ENCODE peak calls at places on chromosomes 6 and 20, in seven cellular contexts. One of them, this sample, is unnamed.

GRCh38 chr20:44582321-44583025 is at the start of gene PKIG:
- DNase-seq in GM23248: peak; percentile 88
- DNase-seq in neural progenitor cell: peak; percentile 54
- DNase-seq in MM.1S: no peak
- DNase-seq in PC-9: no peak
- DNase-seq in GM23338: no peak
- DNase-seq in PC-3: no peak
- DNase-seq in this sample: no peak

GRCh38 chr20:35568645-35569044 is 26.8 kb downstream of the ERGIC3 start:
- DNase-seq in GM23248: peak; percentile 16
- DNase-seq in neural progenitor cell: peak; percentile 21
- DNase-seq in MM.1S: peak; percentile 42
- DNase-seq in PC-9: peak; percentile 55
- DNase-seq in GM23338: peak; percentile 84
- DNase-seq in PC-3: peak; percentile 70
- DNase-seq in this sample: peak; percentile 41

GRCh38 chr6:33008944-33009861 is at the start of gene HLA-DOA:
- DNase-seq in GM23248: peak; percentile 23
- DNase-seq in neural progenitor cell: peak; percentile 90
- DNase-seq in MM.1S: no peak
- DNase-seq in PC-9: no peak
- DNase-seq in GM23338: peak; percentile 97
- DNase-seq in PC-3: no peak
- DNase-seq in this sample: peak; percentile 47

GRCh38 chr6:2507016-2507415 is 243.7 kb downstream of the MYLK4 start:
- DNase-seq in GM23248: no peak
- DNase-seq in neural progenitor cell: no peak
- DNase-seq in MM.1S: no peak
- DNase-seq in PC-9: no peak
- DNase-seq in GM23338: no peak
- DNase-seq in PC-3: no peak
- DNase-seq in this sample: no peak

GRCh38 chr6:125918681-125919566 is 37.6 kb upstream of the HINT3 start:
- DNase-seq in GM23248: peak; percentile 82
- DNase-seq in neural progenitor cell: no peak
- DNase-seq in MM.1S: peak; percentile 82
- DNase-seq in PC-9: peak; percentile 99
- DNase-seq in GM23338: peak; percentile 40
- DNase-seq in PC-3: peak; percentile 79
- DNase-seq in this sample: no peak

GRCh38 chr6:135995160-135995898 is 143.8 kb downstream of the PDE7B start:
- DNase-seq in GM23248: peak; percentile 86
- DNase-seq in neural progenitor cell: no peak
- DNase-seq in MM.1S: no peak
- DNase-seq in PC-9: no peak
- DNase-seq in GM23338: no peak
- DNase-seq in PC-3: peak; percentile 62
- DNase-seq in this sample: no peak

GRCh38 chr20:62716941-62717310 is 8.3 kb downstream of the NTSR1 start:
- DNase-seq in GM23248: no peak
- DNase-seq in neural progenitor cell: no peak
- DNase-seq in MM.1S: no peak
- DNase-seq in PC-9: no peak
- DNase-seq in GM23338: no peak
- DNase-seq in PC-3: no peak
- DNase-seq in this sample: no peak

GRCh38 chr6:115712562-115712961 is 348.1 kb downstream of the FRK start:
- DNase-seq in GM23248: no peak
- DNase-seq in neural progenitor cell: no peak
- DNase-seq in MM.1S: no peak
- DNase-seq in PC-9: no peak
- DNase-seq in GM23338: no peak
- DNase-seq in PC-3: no peak
- DNase-seq in this sample: no peak

GRCh38 chr6:156816505-156816904 is 39.3 kb downstream of the ARID1B start:
- DNase-seq in GM23248: no peak
- DNase-seq in neural progenitor cell: no peak
- DNase-seq in MM.1S: no peak
- DNase-seq in PC-9: no peak
- DNase-seq in GM23338: no peak
- DNase-seq in PC-3: no peak
- DNase-seq in this sample: no peak

GRCh38 chr6:130513770-130514169 is 148.0 kb downstream of the TMEM200A start:
- DNase-seq in GM23248: peak; percentile 44
- DNase-seq in neural progenitor cell: no peak
- DNase-seq in MM.1S: peak; percentile 92
- DNase-seq in PC-9: no peak
- DNase-seq in GM23338: no peak
- DNase-seq in PC-3: peak; percentile 73
- DNase-seq in this sample: no peak

GRCh38 chr6:34836451-34836850 is 44.6 kb downstream of the BLTP3A start:
- DNase-seq in GM23248: no peak
- DNase-seq in neural progenitor cell: no peak
- DNase-seq in MM.1S: no peak
- DNase-seq in PC-9: no peak
- DNase-seq in GM23338: no peak
- DNase-seq in PC-3: no peak
- DNase-seq in this sample: no peak

GRCh38 chr20:61113731-61114130 is 138.3 kb upstream of the CDH4 start:
- DNase-seq in GM23248: no peak
- DNase-seq in neural progenitor cell: no peak
- DNase-seq in MM.1S: no peak
- DNase-seq in PC-9: no peak
- DNase-seq in GM23338: no peak
- DNase-seq in PC-3: no peak
- DNase-seq in this sample: no peak

GRCh38 chr20:16368645-16369292 is 204.5 kb downstream of the KIF16B start:
- DNase-seq in GM23248: peak; percentile 6
- DNase-seq in neural progenitor cell: no peak
- DNase-seq in MM.1S: no peak
- DNase-seq in PC-9: no peak
- DNase-seq in GM23338: peak; percentile 23
- DNase-seq in PC-3: peak; percentile 70
- DNase-seq in this sample: no peak

GRCh38 chr6:135002229-135002844 is 52.3 kb downstream of the HBS1L start:
- DNase-seq in GM23248: peak; percentile 61
- DNase-seq in neural progenitor cell: peak; percentile 21
- DNase-seq in MM.1S: peak; percentile 56
- DNase-seq in PC-9: no peak
- DNase-seq in GM23338: peak; percentile 40
- DNase-seq in PC-3: peak; percentile 49
- DNase-seq in this sample: peak; percentile 22

GRCh38 chr6:44499609-44500008 is 112.1 kb downstream of the CDC5L start:
- DNase-seq in GM23248: no peak
- DNase-seq in neural progenitor cell: no peak
- DNase-seq in MM.1S: no peak
- DNase-seq in PC-9: no peak
- DNase-seq in GM23338: no peak
- DNase-seq in PC-3: no peak
- DNase-seq in this sample: no peak

GRCh38 chr20:12064540-12064939 is 146.8 kb downstream of the BTBD3 start:
- DNase-seq in GM23248: no peak
- DNase-seq in neural progenitor cell: no peak
- DNase-seq in MM.1S: no peak
- DNase-seq in PC-9: no peak
- DNase-seq in GM23338: no peak
- DNase-seq in PC-3: no peak
- DNase-seq in this sample: no peak

GRCh38 chr6:78561015-78561414 is 306.3 kb upstream of the IRAK1BP1 start:
- DNase-seq in GM23248: no peak
- DNase-seq in neural progenitor cell: no peak
- DNase-seq in MM.1S: no peak
- DNase-seq in PC-9: no peak
- DNase-seq in GM23338: no peak
- DNase-seq in PC-3: no peak
- DNase-seq in this sample: no peak

GRCh38 chr20:15756401-15756800 is 816.8 kb downstream of the KIF16B start:
- DNase-seq in GM23248: no peak
- DNase-seq in neural progenitor cell: no peak
- DNase-seq in MM.1S: no peak
- DNase-seq in PC-9: no peak
- DNase-seq in GM23338: no peak
- DNase-seq in PC-3: no peak
- DNase-seq in this sample: no peak

GRCh38 chr6:161487694-161488093 is 213.8 kb upstream of the AGPAT4 start:
- DNase-seq in GM23248: no peak
- DNase-seq in neural progenitor cell: no peak
- DNase-seq in MM.1S: no peak
- DNase-seq in PC-9: no peak
- DNase-seq in GM23338: no peak
- DNase-seq in PC-3: peak; percentile 73
- DNase-seq in this sample: no peak

GRCh38 chr6:142013286-142013685 is 119.4 kb upstream of the GJE1 start:
- DNase-seq in GM23248: peak; percentile 95
- DNase-seq in neural progenitor cell: no peak
- DNase-seq in MM.1S: no peak
- DNase-seq in PC-9: peak; percentile 87
- DNase-seq in GM23338: no peak
- DNase-seq in PC-3: peak; percentile 91
- DNase-seq in this sample: no peak

GRCh38 chr6:25009351-25009750 is 73.6 kb upstream of the RIPOR2 start:
- DNase-seq in GM23248: no peak
- DNase-seq in neural progenitor cell: no peak
- DNase-seq in MM.1S: no peak
- DNase-seq in PC-9: no peak
- DNase-seq in GM23338: no peak
- DNase-seq in PC-3: no peak
- DNase-seq in this sample: no peak
- H4K20me1 ChIP-seq in GM23248: no peaks in the 10 kb centered on the region
- H4K20me1 ChIP-seq in neural progenitor cell: no peaks in the 10 kb centered on the region
- H4K20me1 ChIP-seq in MM.1S: no peaks in the 10 kb centered on the region
- H4K20me1 ChIP-seq in PC-9: no peaks in the 10 kb centered on the region
- H4K20me1 ChIP-seq in GM23338: no peaks in the 10 kb centered on the region
- H4K20me1 ChIP-seq in PC-3: no peaks in the 10 kb centered on the region
- H4K20me1 ChIP-seq in this sample: no peaks in the 10 kb centered on the region

GRCh38 chr6:30611150-30611855 is 5.7 kb downstream of the PPP1R10 start:
- DNase-seq in GM23248: no peak
- DNase-seq in neural progenitor cell: no peak
- DNase-seq in MM.1S: no peak
- DNase-seq in PC-9: no peak
- DNase-seq in GM23338: no peak
- DNase-seq in PC-3: no peak
- DNase-seq in this sample: no peak
- H3F3A ChIP-seq in GM23248: peaks cover 94% of the 10 kb centered on the region
- H3F3A ChIP-seq in neural progenitor cell: peaks cover 52% of the 10 kb centered on the region
- H3F3A ChIP-seq in MM.1S: peaks cover 35% of the 10 kb centered on the region
- H3F3A ChIP-seq in PC-9: peaks cover 68% of the 10 kb centered on the region
- H3F3A ChIP-seq in GM23338: peaks cover 6% of the 10 kb centered on the region
- H3F3A ChIP-seq in PC-3: peaks cover 24% of the 10 kb centered on the region
- H3F3A ChIP-seq in this sample: peaks cover 52% of the 10 kb centered on the region

GRCh38 chr6:122995930-122996796 is at the start of gene CLVS2:
- DNase-seq in GM23248: peak; percentile 49
- DNase-seq in neural progenitor cell: peak; percentile 87
- DNase-seq in MM.1S: no peak
- DNase-seq in PC-9: no peak
- DNase-seq in GM23338: peak; percentile 89
- DNase-seq in PC-3: no peak
- DNase-seq in this sample: peak; percentile 81

GRCh38 chr6:122998403-122998965 is 2.4 kb downstream of the CLVS2 start:
- DNase-seq in GM23248: no peak
- DNase-seq in neural progenitor cell: no peak
- DNase-seq in MM.1S: no peak
- DNase-seq in PC-9: no peak
- DNase-seq in GM23338: no peak
- DNase-seq in PC-3: no peak
- DNase-seq in this sample: no peak

GRCh38 chr6:122996797-122997520 is 924 bp downstream of the CLVS2 start:
- DNase-seq in GM23248: no peak
- DNase-seq in neural progenitor cell: peak; percentile 9
- DNase-seq in MM.1S: no peak
- DNase-seq in PC-9: no peak
- DNase-seq in GM23338: no peak
- DNase-seq in PC-3: no peak
- DNase-seq in this sample: peak; percentile 60

GRCh38 chr6:123000244-123000770 is 4.3 kb downstream of the CLVS2 start:
- DNase-seq in GM23248: no peak
- DNase-seq in neural progenitor cell: no peak
- DNase-seq in MM.1S: no peak
- DNase-seq in PC-9: no peak
- DNase-seq in GM23338: no peak
- DNase-seq in PC-3: no peak
- DNase-seq in this sample: no peak

DNA sequence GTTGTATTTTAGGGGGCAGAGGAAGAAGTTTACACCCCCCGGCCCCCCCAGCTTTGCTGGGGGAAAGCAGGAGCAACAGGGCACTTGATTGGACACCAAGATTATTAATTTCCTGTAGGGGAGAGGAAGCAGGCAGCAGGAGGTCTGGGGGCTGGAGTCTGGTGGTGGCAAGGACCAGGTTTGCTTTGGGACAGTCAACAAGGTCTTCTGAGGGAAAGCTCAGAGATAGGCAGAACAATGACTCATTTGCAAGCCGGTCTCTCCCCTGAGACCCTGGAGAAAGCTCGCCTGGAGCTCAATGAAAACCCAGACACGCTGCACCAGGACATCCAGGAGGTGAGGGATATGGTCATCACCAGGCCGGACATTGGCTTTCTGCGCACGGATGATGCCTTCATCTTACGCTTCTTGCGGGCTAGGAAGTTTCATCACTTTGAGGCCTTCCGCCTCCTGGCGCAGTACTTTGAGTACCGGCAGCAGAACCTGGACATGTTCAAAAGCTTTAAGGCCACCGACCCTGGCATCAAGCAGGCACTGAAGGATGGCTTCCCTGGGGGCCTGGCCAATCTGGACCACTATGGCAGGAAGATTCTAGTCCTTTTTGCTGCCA is 1.6 kb downstream of the CLVS2 start:
- DNase-seq in GM23248: no peak
- DNase-seq in neural progenitor cell: no peak
- DNase-seq in MM.1S: no peak
- DNase-seq in PC-9: no peak
- DNase-seq in GM23338: no peak
- DNase-seq in PC-3: no peak
- DNase-seq in this sample: peak; percentile 16
- H4K20me1 ChIP-seq in GM23248: no peaks in the 10 kb centered on the region
- H4K20me1 ChIP-seq in neural progenitor cell: no peaks in the 10 kb centered on the region
- H4K20me1 ChIP-seq in MM.1S: no peaks in the 10 kb centered on the region
- H4K20me1 ChIP-seq in PC-9: no peaks in the 10 kb centered on the region
- H4K20me1 ChIP-seq in GM23338: no peaks in the 10 kb centered on the region
- H4K20me1 ChIP-seq in PC-3: no peaks in the 10 kb centered on the region
- H4K20me1 ChIP-seq in this sample: no peaks in the 10 kb centered on the region

GRCh38 chr6:169145476-169145875 is 108.2 kb downstream of the THBS2 start:
- DNase-seq in GM23248: no peak
- DNase-seq in neural progenitor cell: no peak
- DNase-seq in MM.1S: no peak
- DNase-seq in PC-9: no peak
- DNase-seq in GM23338: no peak
- DNase-seq in PC-3: no peak
- DNase-seq in this sample: no peak

GRCh38 chr6:169141706-169142705 is 111.6 kb downstream of the THBS2 start:
- DNase-seq in GM23248: peak; percentile 33
- DNase-seq in neural progenitor cell: no peak
- DNase-seq in MM.1S: no peak
- DNase-seq in PC-9: no peak
- DNase-seq in GM23338: no peak
- DNase-seq in PC-3: no peak
- DNase-seq in this sample: no peak

GRCh38 chr6:169139179-169139971 is 114.3 kb downstream of the THBS2 start:
- DNase-seq in GM23248: no peak
- DNase-seq in neural progenitor cell: no peak
- DNase-seq in MM.1S: no peak
- DNase-seq in PC-9: no peak
- DNase-seq in GM23338: no peak
- DNase-seq in PC-3: no peak
- DNase-seq in this sample: no peak

GRCh38 chr6:169144356-169144755 is 109.3 kb downstream of the THBS2 start:
- DNase-seq in GM23248: no peak
- DNase-seq in neural progenitor cell: no peak
- DNase-seq in MM.1S: no peak
- DNase-seq in PC-9: no peak
- DNase-seq in GM23338: no peak
- DNase-seq in PC-3: no peak
- DNase-seq in this sample: no peak

GRCh38 chr6:169140986-169141495 is 112.6 kb downstream of the THBS2 start:
- DNase-seq in GM23248: no peak
- DNase-seq in neural progenitor cell: no peak
- DNase-seq in MM.1S: no peak
- DNase-seq in PC-9: no peak
- DNase-seq in GM23338: no peak
- DNase-seq in PC-3: no peak
- DNase-seq in this sample: no peak
- H3F3A ChIP-seq in GM23248: no peaks in the 10 kb centered on the region
- H3F3A ChIP-seq in neural progenitor cell: no peaks in the 10 kb centered on the region
- H3F3A ChIP-seq in MM.1S: no peaks in the 10 kb centered on the region
- H3F3A ChIP-seq in PC-9: no peaks in the 10 kb centered on the region
- H3F3A ChIP-seq in GM23338: no peaks in the 10 kb centered on the region
- H3F3A ChIP-seq in PC-3: no peaks in the 10 kb centered on the region
- H3F3A ChIP-seq in this sample: no peaks in the 10 kb centered on the region

This sample was measured in SK-N-SH.